ENCODE peak calls at places on chromosomes 11 and 22, in eight cellular contexts. One of them, this sample, is unnamed.

GRCh38 chr11:125078516-125079140 is 15.5 kb downstream of the SLC37A2 start:
- DNase-seq in WERI-Rb-1: no peak
- DNase-seq in uterus: no peak
- DNase-seq in hepatocyte: no peak
- DNase-seq in IMR-90: no peak
- DNase-seq in thoracic aorta: no peak
- DNase-seq in ascending aorta: no peak
- DNase-seq in mammary epithelial cell: no peak
- DNase-seq in this sample: no peak

GRCh38 chr11:67372232-67372992 is 986 bp downstream of the CLCF1 start:
- DNase-seq in thoracic aorta: no peak
- DNase-seq in ascending aorta: no peak
- DNase-seq in uterus: no peak
- DNase-seq in WERI-Rb-1: peak; percentile 59
- DNase-seq in hepatocyte: peak; percentile 63
- DNase-seq in IMR-90: no peak
- DNase-seq in mammary epithelial cell: no peak
- DNase-seq in this sample: no peak

GRCh38 chr11:47185305-47186075 is 744 bp downstream of the PACSIN3 start:
- DNase-seq in mammary epithelial cell: peak; percentile 68
- DNase-seq in WERI-Rb-1: peak; percentile 66
- DNase-seq in ascending aorta: peak; percentile 42
- DNase-seq in thoracic aorta: no peak
- DNase-seq in uterus: peak; percentile 70
- DNase-seq in IMR-90: peak; percentile 37
- DNase-seq in hepatocyte: peak; percentile 78
- DNase-seq in this sample: no peak

GRCh38 chr11:83674498-83674897 is 388.3 kb upstream of the CCDC90B start:
- DNase-seq in ascending aorta: no peak
- DNase-seq in hepatocyte: no peak
- DNase-seq in uterus: no peak
- DNase-seq in mammary epithelial cell: no peak
- DNase-seq in thoracic aorta: no peak
- DNase-seq in IMR-90: no peak
- DNase-seq in WERI-Rb-1: no peak
- DNase-seq in this sample: no peak

GRCh38 chr11:36016709-36017108 is 72.8 kb downstream of the LDLRAD3 start:
- DNase-seq in mammary epithelial cell: no peak
- DNase-seq in IMR-90: no peak
- DNase-seq in hepatocyte: no peak
- DNase-seq in WERI-Rb-1: no peak
- DNase-seq in uterus: no peak
- DNase-seq in thoracic aorta: no peak
- DNase-seq in ascending aorta: no peak
- DNase-seq in this sample: no peak

GRCh38 chr11:35214792-35215193 is 75.8 kb downstream of the CD44 start:
- DNase-seq in IMR-90: peak; percentile 97
- DNase-seq in thoracic aorta: no peak
- DNase-seq in uterus: no peak
- DNase-seq in mammary epithelial cell: peak; percentile 88
- DNase-seq in hepatocyte: no peak
- DNase-seq in ascending aorta: no peak
- DNase-seq in WERI-Rb-1: no peak
- DNase-seq in this sample: peak; percentile 99

GRCh38 chr11:46800177-46800576 is 45.9 kb downstream of the CKAP5 start:
- DNase-seq in uterus: no peak
- DNase-seq in ascending aorta: no peak
- DNase-seq in WERI-Rb-1: no peak
- DNase-seq in IMR-90: peak; percentile 16
- DNase-seq in hepatocyte: no peak
- DNase-seq in thoracic aorta: no peak
- DNase-seq in mammary epithelial cell: no peak
- DNase-seq in this sample: peak; percentile 60

GRCh38 chr22:38454361-38455062 is 487 bp downstream of the KCNJ4 start:
- DNase-seq in hepatocyte: no peak
- DNase-seq in uterus: no peak
- DNase-seq in ascending aorta: no peak
- DNase-seq in mammary epithelial cell: no peak
- DNase-seq in thoracic aorta: no peak
- DNase-seq in IMR-90: no peak
- DNase-seq in WERI-Rb-1: no peak
- DNase-seq in this sample: no peak

GRCh38 chr11:120186799-120187591 is 23.8 kb upstream of the OAF start:
- DNase-seq in WERI-Rb-1: no peak
- DNase-seq in uterus: peak; percentile 32
- DNase-seq in IMR-90: peak; percentile 61
- DNase-seq in hepatocyte: peak; percentile 63
- DNase-seq in mammary epithelial cell: peak; percentile 93
- DNase-seq in thoracic aorta: no peak
- DNase-seq in ascending aorta: no peak
- DNase-seq in this sample: no peak

GRCh38 chr22:39343259-39344045 is 6.3 kb upstream of the SYNGR1 start:
- DNase-seq in ascending aorta: no peak
- DNase-seq in WERI-Rb-1: peak; percentile 76
- DNase-seq in IMR-90: peak; percentile 58
- DNase-seq in mammary epithelial cell: peak; percentile 42
- DNase-seq in hepatocyte: peak; percentile 85
- DNase-seq in uterus: peak; percentile 32
- DNase-seq in thoracic aorta: no peak
- DNase-seq in this sample: peak; percentile 80

GRCh38 chr22:44935724-44936123 is 74.1 kb downstream of the PHF21B start:
- DNase-seq in hepatocyte: no peak
- DNase-seq in IMR-90: no peak
- DNase-seq in WERI-Rb-1: no peak
- DNase-seq in ascending aorta: no peak
- DNase-seq in mammary epithelial cell: no peak
- DNase-seq in uterus: no peak
- DNase-seq in thoracic aorta: no peak
- DNase-seq in this sample: no peak

GRCh38 chr11:119745112-119745511 is 16.1 kb upstream of the NECTIN1 start:
- DNase-seq in mammary epithelial cell: no peak
- DNase-seq in WERI-Rb-1: no peak
- DNase-seq in hepatocyte: no peak
- DNase-seq in thoracic aorta: no peak
- DNase-seq in uterus: peak; percentile 3
- DNase-seq in IMR-90: no peak
- DNase-seq in ascending aorta: no peak
- DNase-seq in this sample: no peak

GRCh38 chr22:21624120-21624879 is 5.5 kb downstream of the YDJC start:
- DNase-seq in ascending aorta: no peak
- DNase-seq in uterus: no peak
- DNase-seq in mammary epithelial cell: peak; percentile 9
- DNase-seq in IMR-90: peak; percentile 23
- DNase-seq in thoracic aorta: no peak
- DNase-seq in hepatocyte: peak; percentile 45
- DNase-seq in WERI-Rb-1: peak; percentile 66
- DNase-seq in this sample: peak; percentile 36

GRCh38 chr11:33089776-33090175 is 50.4 kb downstream of the TCP11L1 start:
- DNase-seq in mammary epithelial cell: peak; percentile 32
- DNase-seq in ascending aorta: no peak
- DNase-seq in hepatocyte: no peak
- DNase-seq in thoracic aorta: no peak
- DNase-seq in uterus: no peak
- DNase-seq in IMR-90: peak; percentile 73
- DNase-seq in WERI-Rb-1: no peak
- DNase-seq in this sample: peak; percentile 10

GRCh38 chr11:118908264-118908663 is 17.5 kb downstream of the BCL9L start:
- DNase-seq in mammary epithelial cell: no peak
- DNase-seq in WERI-Rb-1: no peak
- DNase-seq in uterus: no peak
- DNase-seq in hepatocyte: no peak
- DNase-seq in IMR-90: no peak
- DNase-seq in thoracic aorta: no peak
- DNase-seq in ascending aorta: no peak
- DNase-seq in this sample: no peak

GRCh38 chr11:131246589-131247164 is 123.7 kb upstream of the NTM start:
- DNase-seq in WERI-Rb-1: peak; percentile 83
- DNase-seq in uterus: no peak
- DNase-seq in hepatocyte: peak; percentile 66
- DNase-seq in thoracic aorta: no peak
- DNase-seq in ascending aorta: no peak
- DNase-seq in mammary epithelial cell: no peak
- DNase-seq in IMR-90: no peak
- DNase-seq in this sample: no peak
- TF ChIP-seq CTCF in WERI-Rb-1: peak; percentile 91
- TF ChIP-seq CTCF in uterus: no peak
- TF ChIP-seq CTCF in hepatocyte: peak; percentile 61
- TF ChIP-seq CTCF in thoracic aorta: no peak
- TF ChIP-seq CTCF in ascending aorta: no peak
- TF ChIP-seq CTCF in mammary epithelial cell: peak; percentile 17
- TF ChIP-seq CTCF in IMR-90: peak; percentile 29
- TF ChIP-seq CTCF in this sample: peak; percentile 16

GRCh38 chr22:27377901-27378300 is 423.7 kb downstream of the MN1 start:
- DNase-seq in IMR-90: no peak
- DNase-seq in uterus: no peak
- DNase-seq in ascending aorta: no peak
- DNase-seq in hepatocyte: no peak
- DNase-seq in WERI-Rb-1: no peak
- DNase-seq in thoracic aorta: no peak
- DNase-seq in mammary epithelial cell: no peak
- DNase-seq in this sample: peak; percentile 57

GRCh38 chr22:27378343-27378800 is 423.2 kb downstream of the MN1 start:
- DNase-seq in thoracic aorta: no peak
- DNase-seq in IMR-90: no peak
- DNase-seq in WERI-Rb-1: no peak
- DNase-seq in hepatocyte: no peak
- DNase-seq in uterus: no peak
- DNase-seq in mammary epithelial cell: no peak
- DNase-seq in ascending aorta: no peak
- DNase-seq in this sample: peak; percentile 86

GRCh38 chr22:27380826-27381225 is 420.7 kb downstream of the MN1 start:
- DNase-seq in IMR-90: no peak
- DNase-seq in WERI-Rb-1: no peak
- DNase-seq in ascending aorta: no peak
- DNase-seq in uterus: no peak
- DNase-seq in mammary epithelial cell: no peak
- DNase-seq in hepatocyte: no peak
- DNase-seq in thoracic aorta: no peak
- DNase-seq in this sample: no peak

GRCh38 chr22:27378994-27379393 is 422.6 kb downstream of the MN1 start:
- DNase-seq in hepatocyte: no peak
- DNase-seq in mammary epithelial cell: no peak
- DNase-seq in ascending aorta: no peak
- DNase-seq in WERI-Rb-1: no peak
- DNase-seq in IMR-90: no peak
- DNase-seq in thoracic aorta: no peak
- DNase-seq in uterus: no peak
- DNase-seq in this sample: no peak

GRCh38 chr22:27377501-27377900 is 424.1 kb downstream of the MN1 start:
- DNase-seq in thoracic aorta: no peak
- DNase-seq in hepatocyte: no peak
- DNase-seq in mammary epithelial cell: no peak
- DNase-seq in uterus: no peak
- DNase-seq in ascending aorta: no peak
- DNase-seq in IMR-90: no peak
- DNase-seq in WERI-Rb-1: no peak
- DNase-seq in this sample: no peak
- H3K4me3 ChIP-seq in thoracic aorta: no peak overlapping the region
- H3K4me3 ChIP-seq in hepatocyte: no peak overlapping the region
- H3K4me3 ChIP-seq in mammary epithelial cell: no peak overlapping the region
- H3K4me3 ChIP-seq in uterus: no peak overlapping the region
- H3K4me3 ChIP-seq in ascending aorta: no peak overlapping the region
- H3K4me3 ChIP-seq in IMR-90: no peak overlapping the region
- H3K4me3 ChIP-seq in WERI-Rb-1: no peak overlapping the region
- H3K4me3 ChIP-seq in this sample: no peak overlapping the region

GRCh38 chr11:57763568-57763967 is 2.0 kb downstream of the CTNND1 start:
- DNase-seq in IMR-90: peak; percentile 53
- DNase-seq in ascending aorta: no peak
- DNase-seq in hepatocyte: peak; percentile 54
- DNase-seq in thoracic aorta: no peak
- DNase-seq in uterus: no peak
- DNase-seq in mammary epithelial cell: peak; percentile 58
- DNase-seq in WERI-Rb-1: no peak
- DNase-seq in this sample: peak; percentile 58
- TF ChIP-seq CTCF in IMR-90: peak; percentile 34
- TF ChIP-seq CTCF in ascending aorta: peak; percentile 21
- TF ChIP-seq CTCF in hepatocyte: peak; percentile 31
- TF ChIP-seq CTCF in thoracic aorta: no peak
- TF ChIP-seq CTCF in uterus: peak; percentile 27
- TF ChIP-seq CTCF in mammary epithelial cell: peak; percentile 15
- TF ChIP-seq CTCF in WERI-Rb-1: no peak
- TF ChIP-seq CTCF in this sample: peak; percentile 59

DNA sequence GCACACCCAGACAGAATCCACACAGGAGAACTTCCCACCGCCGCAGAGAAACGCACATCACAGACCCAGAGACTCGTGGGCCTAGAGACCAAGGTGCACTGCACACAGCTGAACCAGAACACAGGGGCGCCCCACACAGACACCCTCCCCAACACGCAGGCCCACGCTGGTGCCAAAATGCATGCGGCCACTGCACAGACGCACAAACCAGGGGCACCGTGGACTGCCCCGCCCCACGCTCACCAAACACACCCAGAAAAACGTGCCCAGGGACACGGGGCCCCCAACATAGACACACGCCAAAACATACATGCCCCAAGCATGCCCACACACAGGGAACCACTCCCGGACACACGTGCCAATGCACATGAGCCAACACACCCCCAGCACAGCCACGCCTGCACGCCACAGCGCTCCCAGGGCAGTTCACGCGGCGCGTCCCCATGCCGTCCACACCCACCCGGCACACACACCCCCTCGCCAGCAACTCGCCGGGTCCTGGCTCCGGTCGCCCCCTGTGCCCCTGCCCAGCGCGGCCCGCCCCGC is 7.8 kb downstream of the ELFN2 start:
- DNase-seq in thoracic aorta: no peak
- DNase-seq in hepatocyte: no peak
- DNase-seq in ascending aorta: no peak
- DNase-seq in WERI-Rb-1: no peak
- DNase-seq in mammary epithelial cell: no peak
- DNase-seq in IMR-90: no peak
- DNase-seq in uterus: no peak
- DNase-seq in this sample: no peak
- H3K4me3 ChIP-seq in thoracic aorta: peak overlapping the region; percentile 33
- H3K4me3 ChIP-seq in hepatocyte: no peak overlapping the region
- H3K4me3 ChIP-seq in ascending aorta: no peak overlapping the region
- H3K4me3 ChIP-seq in WERI-Rb-1: no peak overlapping the region
- H3K4me3 ChIP-seq in mammary epithelial cell: peak overlapping the region; percentile 55
- H3K4me3 ChIP-seq in IMR-90: peak overlapping the region; percentile 51
- H3K4me3 ChIP-seq in uterus: no peak overlapping the region
- H3K4me3 ChIP-seq in this sample: peak overlapping the region; percentile 53

DNA sequence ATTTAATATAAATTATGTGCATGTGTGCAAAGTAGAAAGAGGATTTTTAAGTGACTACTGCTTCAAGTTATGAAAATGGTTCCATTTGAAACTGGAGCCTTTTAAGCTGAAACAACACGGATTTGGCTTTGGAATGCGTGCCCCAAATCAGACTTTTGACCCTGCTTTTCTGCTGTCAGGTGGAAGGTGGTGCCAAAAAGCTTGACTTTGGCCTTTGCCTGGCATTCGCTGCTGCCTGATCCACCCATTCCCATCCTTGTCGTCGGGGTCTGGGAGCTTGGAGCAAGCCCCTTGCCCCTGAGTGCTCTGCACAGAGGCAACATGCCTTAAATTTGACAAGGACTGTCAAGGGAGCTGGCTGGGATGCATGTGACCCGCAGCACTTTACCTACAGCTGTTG is 335.3 kb upstream of the SYN3 start:
- DNase-seq in mammary epithelial cell: no peak
- DNase-seq in IMR-90: no peak
- DNase-seq in ascending aorta: no peak
- DNase-seq in thoracic aorta: no peak
- DNase-seq in hepatocyte: no peak
- DNase-seq in uterus: no peak
- DNase-seq in WERI-Rb-1: no peak
- DNase-seq in this sample: no peak
- TF ChIP-seq CTCF in mammary epithelial cell: no peak
- TF ChIP-seq CTCF in IMR-90: no peak
- TF ChIP-seq CTCF in ascending aorta: no peak
- TF ChIP-seq CTCF in thoracic aorta: no peak
- TF ChIP-seq CTCF in hepatocyte: no peak
- TF ChIP-seq CTCF in uterus: no peak
- TF ChIP-seq CTCF in WERI-Rb-1: no peak
- TF ChIP-seq CTCF in this sample: no peak